ENCODE peak calls at places on chromosomes 2 and 18, in five cellular contexts. Z is NCI-H1092 treated with DMSO at 0.1 percent for 48 hours, A is neural crest cell, F is HT-29, B is GM12891. K is an unnamed sample.

GRCh38 chr2:213475433-213475832 is 191.2 kb downstream of the SPAG16 start:
- DNase-seq in Z (no peak), A (no peak), F (no peak), B (no peak), K (no peak)

GRCh38 chr18:40926679-40927078 is 1028.4 kb upstream of the PIK3C3 start:
- DNase-seq in Z (no peak), A (no peak), F (no peak), B (no peak), K (no peak)

GRCh38 chr2:893311-893710 is 57.3 kb upstream of the SNTG2 start:
- DNase-seq in Z (no peak), A (peak), F (peak), B (no peak), K (peak)

GRCh38 chr2:44772131-44772530 is 169.4 kb upstream of the SIX3 start:
- DNase-seq in Z (peak), A (no peak), F (no peak), B (no peak), K (no peak)

GRCh38 chr2:62333961-62334360 is 138.0 kb downstream of the B3GNT2 start:
- DNase-seq in Z (peak), A (no peak), F (no peak), B (no peak), K (no peak)

GRCh38 chr2:80112790-80113189 is 191.8 kb downstream of the LRRTM1 start:
- DNase-seq in Z (no peak), A (no peak), F (no peak), B (no peak), K (no peak)

GRCh38 chr2:28296243-28296642 is 96.4 kb upstream of the FOSL2 start:
- DNase-seq in Z (no peak), A (no peak), F (no peak), B (no peak), K (no peak)

GRCh38 chr18:23183356-23184150 is 48.3 kb downstream of the CABLES1 start:
- DNase-seq in Z (no peak), A (no peak), F (no peak), B (no peak), K (no peak)

GRCh38 chr18:3115430-3116025 is 102.6 kb upstream of the LPIN2 start:
- DNase-seq in Z (no peak), A (no peak), F (no peak), B (no peak), K (no peak)

GRCh38 chr2:64766841-64767669 is 113.3 kb upstream of the SERTAD2 start:
- DNase-seq in Z (no peak), A (no peak), F (peak), B (no peak), K (no peak)

GRCh38 chr2:9770308-9771100 is 72.8 kb upstream of the TAF1B start:
- DNase-seq in Z (peak), A (peak), F (peak), B (peak), K (peak)

GRCh38 chr2:113283704-113284284 is 5.1 kb upstream of the PAX8 start:
- DNase-seq in Z (no peak), A (no peak), F (peak), B (no peak), K (peak)

GRCh38 chr2:23835423-23835822 is 91.5 kb downstream of the ATAD2B start:
- DNase-seq in Z (no peak), A (no peak), F (no peak), B (no peak), K (no peak)

GRCh38 chr2:39902103-39902502 is 123.0 kb upstream of the THUMPD2 start:
- DNase-seq in Z (no peak), A (no peak), F (no peak), B (no peak), K (no peak)

GRCh38 chr2:63520793-63521192 is 67.5 kb downstream of the WDPCP start:
- DNase-seq in Z (no peak), A (no peak), F (no peak), B (no peak), K (no peak)

GRCh38 chr2:157052685-157053224 is 204.8 kb upstream of the GALNT5 start:
- DNase-seq in Z (no peak), A (no peak), F (peak), B (no peak), K (peak)

GRCh38 chr2:111117666-111118454 is 2.9 kb upstream of the BCL2L11 start:
- DNase-seq in Z (no peak), A (no peak), F (peak), B (no peak), K (peak)

GRCh38 chr2:237262838-237263771 is 150.9 kb downstream of the COL6A3 start:
- DNase-seq in Z (no peak), A (no peak), F (no peak), B (no peak), K (no peak)

GRCh38 chr2:15652316-15653276 is 60.9 kb downstream of the DDX1 start:
- DNase-seq in Z (no peak), A (no peak), F (no peak), B (no peak), K (no peak)

GRCh38 chr2:221573430-221574230 is 1.5 kb upstream of the EPHA4 start:
- DNase-seq in Z (peak), A (peak), F (peak), B (peak), K (peak)

GRCh38 chr2:45412754-45413379 is 198.2 kb downstream of the SRBD1 start:
- DNase-seq in Z (no peak), A (no peak), F (no peak), B (no peak), K (no peak)

GRCh38 chr18:76005632-76006031 is 489.4 kb downstream of the ZNF516 start:
- DNase-seq in Z (peak), A (no peak), F (no peak), B (no peak), K (no peak)

GRCh38 chr18:32549248-32549842 is 78.7 kb upstream of the GAREM1 start:
- DNase-seq in Z (peak), A (peak), F (peak), B (peak), K (peak)

GRCh38 chr2:151379191-151379590 is 21.8 kb downstream of the TNFAIP6 start:
- DNase-seq in Z (no peak), A (no peak), F (no peak), B (no peak), K (no peak)

GRCh38 chr2:191065785-191066184 is 51.8 kb upstream of the STAT1 start:
- DNase-seq in Z (no peak), A (no peak), F (no peak), B (no peak), K (no peak)

GRCh38 chr18:58567453-58568196 is 61.3 kb downstream of the ALPK2 start:
- DNase-seq in Z (no peak), A (no peak), F (no peak), B (no peak), K (no peak)

GRCh38 chr2:1749489-1749748 is 5.1 kb upstream of the PXDN start:
- DNase-seq in Z (no peak), A (no peak), F (no peak), B (no peak), K (no peak)

GRCh38 chr18:57107141-57107832 is 39.6 kb upstream of the BOD1L2 start:
- DNase-seq in Z (peak), A (peak), F (peak), B (no peak), K (peak)

GRCh38 chr2:100730290-100730868 is 89.6 kb upstream of the NPAS2 start:
- DNase-seq in Z (no peak), A (peak), F (peak), B (no peak), K (peak)

GRCh38 chr18:78974115-78974740 is 5.4 kb upstream of the SALL3 start:
- DNase-seq in Z (no peak), A (no peak), F (no peak), B (no peak), K (no peak)

GRCh38 chr2:200618590-200619021 is 32.8 kb downstream of the AOX1 start:
- DNase-seq in Z (peak), A (no peak), F (peak), B (no peak), K (peak)

GRCh38 chr2:176126929-176127768 is 2.4 kb upstream of the HOXD8 start:
- DNase-seq in Z (no peak), A (peak), F (peak), B (no peak), K (no peak)